ENCODE peak calls at places on chromosome 16, in four cellular contexts. Z is GM12878, L is breast epithelium, E is HCT116. Y is an unnamed sample.

GRCh38 chr16:72551649-72552048 is 379.7 kb upstream of the PMFBP1 start:
- DNase-seq in Z (no peak), L (no peak), E (no peak), Y (no peak)

GRCh38 chr16:81861503-81861902 is 82.4 kb downstream of the PLCG2 start:
- DNase-seq in Z (no peak), L (no peak), E (no peak), Y (no peak)

GRCh38 chr16:9114842-9115241 is 23.4 kb downstream of the HAPSTR1 start:
- DNase-seq in Z (no peak), L (no peak), E (no peak), Y (no peak)

GRCh38 chr16:78092755-78093154 is 6.7 kb upstream of the WWOX start:
- DNase-seq in Z (no peak), L (no peak), E (no peak), Y (no peak)

GRCh38 chr16:57485916-57486857 is at the start of gene DOK4:
- DNase-seq in Z (no peak), L (peak), E (no peak), Y (peak)

GRCh38 chr16:29819506-29819905 is 756 bp upstream of the MVP start:
- DNase-seq in Z (no peak), L (no peak), E (no peak), Y (no peak)

GRCh38 chr16:30893082-30893743 is 664 bp downstream of the BCL7C start:
- DNase-seq in Z (no peak), L (no peak), E (no peak), Y (peak)

GRCh38 chr16:57797526-57798266 is 4.6 kb downstream of the KIFC3 start:
- DNase-seq in Z (no peak), L (peak), E (no peak), Y (no peak)

GRCh38 chr16:64590516-64590915 is 531.3 kb downstream of the CDH11 start:
- DNase-seq in Z (no peak), L (no peak), E (no peak), Y (no peak)

GRCh38 chr16:66612422-66612821 is 7.9 kb downstream of the CMTM3 start:
- DNase-seq in Z (no peak), L (no peak), E (no peak), Y (peak)

GRCh38 chr16:69397821-69398521 is 12.2 kb upstream of the TERF2 start:
- DNase-seq in Z (peak), L (no peak), E (peak), Y (no peak)
- H3K27ac ChIP-seq in Z (no peak), L (peak), E (peak), Y (peak)

GRCh38 chr16:24011237-24011636 is 175.5 kb downstream of the PRKCB start:
- DNase-seq in Z (no peak), L (no peak), E (no peak), Y (no peak)

GRCh38 chr16:24010440-24011089 is 174.8 kb downstream of the PRKCB start:
- DNase-seq in Z (peak), L (no peak), E (peak), Y (peak)

GRCh38 chr16:24009060-24009459 is 173.3 kb downstream of the PRKCB start:
- DNase-seq in Z (peak), L (no peak), E (no peak), Y (no peak)

GRCh38 chr16:24007934-24008333 is 172.2 kb downstream of the PRKCB start:
- DNase-seq in Z (no peak), L (no peak), E (no peak), Y (no peak)

DNA sequence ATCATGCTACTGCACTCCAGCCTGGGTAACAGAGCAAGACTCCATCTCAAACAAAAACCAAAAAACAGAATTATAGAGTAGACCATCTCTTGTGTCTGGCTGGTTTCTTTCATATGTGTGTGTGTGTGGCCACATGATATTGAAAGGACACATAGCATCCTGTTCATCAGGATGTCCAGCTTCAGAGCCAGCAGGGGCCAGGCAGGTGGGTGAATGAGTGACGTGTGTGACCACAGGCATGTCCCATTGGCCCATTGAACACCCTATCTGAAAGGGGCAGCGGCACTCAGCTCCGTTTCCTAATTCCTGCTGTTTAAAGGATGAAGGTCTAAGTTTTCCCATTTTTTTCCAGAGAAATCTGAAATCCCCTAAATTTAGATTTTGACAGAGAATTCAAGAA is 174.2 kb downstream of the PRKCB start:
- DNase-seq in Z (peak), L (no peak), E (no peak), Y (no peak)
- TF ChIP-seq POLR2AphosphoS5 in Z (no peak), L (no peak), E (no peak), Y (no peak)

GRCh38 chr16:53132406-53132805 is 77.6 kb downstream of the CHD9 start:
- DNase-seq in Z (no peak), L (no peak), E (no peak), Y (no peak)
- H3K4me3 ChIP-seq in Z (peak), L (peak), E (peak), Y (no peak)

GRCh38 chr16:28298511-28298878 is 6.2 kb downstream of the SBK1 start:
- DNase-seq in Z (no peak), L (no peak), E (no peak), Y (no peak)

GRCh38 chr16:28295213-28295612 is 2.9 kb downstream of the SBK1 start:
- DNase-seq in Z (no peak), L (no peak), E (no peak), Y (no peak)

GRCh38 chr16:28297308-28297707 is 5.0 kb downstream of the SBK1 start:
- DNase-seq in Z (no peak), L (no peak), E (no peak), Y (no peak)

GRCh38 chr16:28300327-28300726 is 8.0 kb downstream of the SBK1 start:
- DNase-seq in Z (no peak), L (no peak), E (no peak), Y (no peak)

GRCh38 chr16:28297784-28298510 is 5.6 kb downstream of the SBK1 start:
- DNase-seq in Z (no peak), L (no peak), E (no peak), Y (no peak)
- H3K27ac ChIP-seq in Z (no peak), L (no peak), E (no peak), Y (no peak)

GRCh38 chr16:2968368-2968737 is 795 bp upstream of the PAQR4 start:
- DNase-seq in Z (no peak), L (no peak), E (peak), Y (no peak)

GRCh38 chr16:2971134-2971984 is 2.2 kb downstream of the PAQR4 start:
- DNase-seq in Z (no peak), L (no peak), E (no peak), Y (no peak)

GRCh38 chr16:2970563-2970962 is 1.4 kb downstream of the PAQR4 start:
- DNase-seq in Z (no peak), L (no peak), E (no peak), Y (no peak)

GRCh38 chr16:2968738-2969544 is at the start of gene PAQR4:
- DNase-seq in Z (peak), L (peak), E (peak), Y (peak)

GRCh38 chr16:2969545-2970521 is 685 bp downstream of the PAQR4 start:
- DNase-seq in Z (no peak), L (no peak), E (no peak), Y (peak)
- TF ChIP-seq POLR2AphosphoS5 in Z (peak), L (no peak), E (peak), Y (no peak)